ENCODE peak calls at places on chromosomes 7 and 10, in four cellular contexts. H, T, Y and C are unnamed samples.

GRCh38 chr10:26199841-26200240 is 16.7 kb upstream of the GAD2 start:
- DNase-seq in T (peak), Y (no peak), H (no peak), C (no peak)

GRCh38 chr7:115526272-115526671 is 504.3 kb downstream of the TFEC start:
- DNase-seq in H (no peak), Y (no peak), T (peak), C (peak)

GRCh38 chr7:22549667-22550513 is 49.9 kb upstream of the STEAP1B start:
- DNase-seq in T (peak), Y (peak), H (peak), C (peak)

GRCh38 chr10:92410501-92410900 is 119.5 kb downstream of the MARCHF5 start:
- DNase-seq in Y (no peak), H (no peak), T (no peak), C (no peak)

GRCh38 chr10:23293145-23293724 is 51.4 kb downstream of the C10orf67 start:
- DNase-seq in T (peak), H (peak), Y (peak), C (peak)

GRCh38 chr10:78450807-78451485 is 417.3 kb downstream of the RPS24 start:
- DNase-seq in H (no peak), T (no peak), Y (no peak), C (peak)

GRCh38 chr10:3830946-3831345 is 45.9 kb upstream of the KLF6 start:
- DNase-seq in Y (no peak), T (no peak), H (no peak), C (no peak)

GRCh38 chr10:36172574-36172973 is 530.5 kb upstream of the FZD8 start:
- DNase-seq in Y (peak), H (no peak), T (no peak), C (no peak)

GRCh38 chr10:30553625-30554442 is 75.7 kb downstream of the LYZL2 start:
- DNase-seq in T (peak), Y (peak), H (no peak), C (peak)

GRCh38 chr7:3157541-3158287 is 114.0 kb upstream of the CARD11 start:
- DNase-seq in Y (peak), T (no peak), H (no peak), C (no peak)

GRCh38 chr10:16948335-16948734 is 131.1 kb upstream of the RSU1 start:
- DNase-seq in Y (no peak), H (no peak), T (no peak), C (no peak)

GRCh38 chr10:97585439-97585811 is 1.2 kb downstream of the HOGA1 start:
- DNase-seq in Y (no peak), H (no peak), T (no peak), C (no peak)

GRCh38 chr10:116238036-116238435 is 35.0 kb downstream of the GFRA1 start:
- DNase-seq in H (no peak), Y (no peak), T (peak), C (no peak)

GRCh38 chr7:129271500-129272355 is 46.9 kb downstream of the AHCYL2 start:
- DNase-seq in Y (peak), T (peak), H (peak), C (peak)

GRCh38 chr7:55127622-55128081 is 108.8 kb downstream of the EGFR start:
- DNase-seq in Y (peak), T (no peak), H (no peak), C (no peak)

GRCh38 chr10:47357131-47357582 is 9.0 kb downstream of the RBP3 start:
- DNase-seq in T (no peak), H (no peak), Y (no peak), C (no peak)

GRCh38 chr7:117565226-117565625 is 85.4 kb downstream of the CFTR start:
- DNase-seq in Y (no peak), T (no peak), H (no peak), C (no peak)

GRCh38 chr10:17693009-17693408 is 49.1 kb downstream of the STAM start:
- DNase-seq in H (no peak), Y (no peak), T (no peak), C (no peak)

GRCh38 chr10:35643976-35644799 is 2.1 kb upstream of the FZD8 start:
- DNase-seq in Y (peak), H (no peak), T (peak), C (peak)

GRCh38 chr7:40986351-40986873 is 716.5 kb downstream of the INHBA start:
- DNase-seq in H (no peak), Y (peak), T (no peak), C (no peak)

GRCh38 chr10:62046522-62047239 is 145.2 kb downstream of the ARID5B start:
- DNase-seq in Y (peak), T (no peak), H (no peak), C (no peak)

GRCh38 chr10:105243381-105243780 is 602.3 kb downstream of the SORCS3 start:
- DNase-seq in T (no peak), H (no peak), Y (no peak), C (no peak)

GRCh38 chr7:128827248-128827958 is 2.8 kb upstream of the FLNC start:
- DNase-seq in T (no peak), H (peak), Y (peak), C (peak)

GRCh38 chr7:226281-226882 is 34.0 kb downstream of the FAM20C start:
- DNase-seq in H (no peak), Y (peak), T (no peak), C (no peak)

GRCh38 chr10:122854648-122855047 is 9.0 kb upstream of the CUZD1 start:
- DNase-seq in H (no peak), T (no peak), Y (peak), C (no peak)

GRCh38 chr7:151851160-151851751 is 25.7 kb downstream of the PRKAG2 start:
- DNase-seq in T (no peak), H (no peak), Y (peak), C (no peak)

GRCh38 chr7:95798401-95798930 is 26.1 kb downstream of the DYNC1I1 start:
- DNase-seq in Y (peak), H (no peak), T (no peak), C (no peak)

GRCh38 chr7:123712619-123713018 is 36.2 kb downstream of the WASL start:
- DNase-seq in Y (peak), T (no peak), H (no peak), C (no peak)

GRCh38 chr7:122632238-122632637 is 66.7 kb downstream of the RNF133 start:
- DNase-seq in T (no peak), H (no peak), Y (no peak), C (no peak)

GRCh38 chr10:124605001-124605370 is 139.2 kb downstream of the FAM53B start:
- DNase-seq in Y (no peak), H (no peak), T (no peak), C (no peak)

GRCh38 chr7:33744293-33744692 is 161.0 kb upstream of the BMPER start:
- DNase-seq in Y (peak), T (peak), H (peak), C (no peak)

GRCh38 chr7:522071-522937 is 2.7 kb upstream of the PDGFA start:
- DNase-seq in T (peak), H (no peak), Y (peak), C (no peak)

GRCh38 chr10:71561003-71561577 is 158.5 kb downstream of the C10orf105 start:
- DNase-seq in Y (no peak), H (no peak), T (no peak), C (no peak)

GRCh38 chr7:13069832-13070231 is 382.4 kb downstream of the ARL4A start:
- DNase-seq in Y (no peak), H (no peak), T (no peak), C (no peak)

GRCh38 chr10:22652988-22653431 is 61.4 kb downstream of the PIP4K2A start:
- DNase-seq in T (no peak), H (no peak), Y (no peak), C (no peak)

GRCh38 chr7:144386741-144387140 is 16.8 kb downstream of the NOBOX start:
- DNase-seq in T (no peak), Y (peak), H (no peak), C (no peak)

GRCh38 chr7:48360574-48360973 is 189.3 kb downstream of the ABCA13 start:
- DNase-seq in T (no peak), Y (peak), H (no peak), C (no peak)

DNA sequence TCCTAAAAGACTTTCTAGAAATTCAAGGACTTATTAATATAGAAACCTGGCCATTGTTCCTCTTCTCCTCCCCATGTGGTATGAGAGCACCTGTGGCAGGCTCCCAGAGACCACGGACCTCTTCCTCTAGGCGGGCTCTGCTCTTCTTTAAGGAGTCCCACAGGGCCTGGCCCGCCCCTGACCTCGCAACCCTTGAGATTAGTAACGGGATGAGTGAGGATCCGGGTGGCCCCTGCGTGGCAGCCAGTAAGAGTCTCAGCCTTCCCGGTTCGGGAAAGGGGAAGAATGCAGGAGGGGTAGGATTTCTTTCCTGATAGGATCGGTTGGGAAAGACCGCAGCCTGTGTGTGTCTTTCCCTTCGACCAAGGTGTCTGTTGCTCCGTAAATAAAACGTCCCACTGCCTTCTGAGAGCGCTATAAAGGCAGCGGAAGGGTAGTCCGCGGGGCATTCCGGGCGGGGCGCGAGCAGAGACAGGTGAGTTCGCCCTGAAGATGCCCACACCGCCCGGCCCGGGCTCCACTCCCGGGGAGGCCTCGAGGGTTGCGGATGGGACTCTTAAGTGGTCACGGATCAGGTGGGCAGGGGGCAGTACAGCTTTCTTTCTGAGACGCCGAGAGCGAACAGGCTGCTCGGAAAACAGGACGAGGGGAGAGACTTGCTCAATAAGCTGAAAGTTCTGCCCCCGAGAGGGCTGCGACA is at the start of gene SLC26A4:
- DNase-seq in H (no peak), Y (peak), T (peak), C (no peak)
- H3K27ac ChIP-seq in H (no peak), Y (no peak), T (no peak), C (no peak)

GRCh38 chr7:103795112-103795511 is 194.3 kb downstream of the RELN start:
- DNase-seq in H (no peak), Y (peak), T (no peak), C (no peak)

GRCh38 chr7:103793614-103794013 is 195.8 kb downstream of the RELN start:
- DNase-seq in T (no peak), H (no peak), Y (no peak), C (no peak)

GRCh38 chr7:103796296-103796962 is 193.0 kb downstream of the RELN start:
- DNase-seq in H (no peak), T (no peak), Y (no peak), C (no peak)

GRCh38 chr7:103795787-103796186 is 193.7 kb downstream of the RELN start:
- DNase-seq in Y (no peak), T (no peak), H (no peak), C (no peak)

DNA sequence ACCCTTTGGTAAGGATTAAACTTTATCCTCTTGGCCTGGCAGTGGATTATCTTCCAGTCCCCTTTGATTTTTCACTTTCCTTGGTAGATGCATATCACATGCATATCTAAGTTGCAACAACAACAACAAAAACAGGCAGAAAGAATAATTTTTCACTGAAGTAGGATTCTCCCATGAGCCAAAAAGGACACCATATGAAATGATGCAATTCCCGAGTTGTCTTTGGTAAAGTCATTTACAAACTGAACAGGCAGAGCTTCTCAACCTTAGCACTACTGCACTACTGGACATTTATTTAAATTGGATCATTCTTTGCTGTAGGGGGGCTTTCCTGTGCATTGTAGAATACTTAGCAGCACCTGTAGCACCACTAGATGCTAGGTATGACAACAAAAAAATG is 195.0 kb downstream of the RELN start:
- DNase-seq in Y (no peak), T (no peak), H (no peak), C (no peak)
- H3K27ac ChIP-seq in Y (no peak), T (no peak), H (no peak), C (no peak)

DNA sequence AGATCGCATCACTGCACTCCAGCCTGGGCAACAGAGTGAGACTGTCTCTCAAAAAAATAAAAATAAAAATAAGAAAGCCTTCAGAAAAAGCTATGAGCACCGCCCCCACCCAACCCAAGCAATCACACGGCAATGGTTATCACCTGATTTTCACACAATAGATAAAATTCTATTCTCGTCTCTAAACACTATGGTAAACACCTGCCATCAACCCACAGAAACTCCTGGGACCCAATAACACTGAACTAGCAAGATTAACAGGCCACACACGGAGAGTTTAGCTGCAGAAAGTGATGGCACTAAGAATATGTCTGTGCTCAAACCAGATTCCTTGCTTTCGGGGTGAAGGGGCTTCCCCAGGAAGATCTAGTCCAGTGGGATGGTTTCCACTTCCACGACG is 173.8 kb downstream of the DIP2C start:
- DNase-seq in H (no peak), Y (no peak), T (no peak), C (no peak)
- H3K27ac ChIP-seq in H (no peak), Y (no peak), T (no peak), C (no peak)

DNA sequence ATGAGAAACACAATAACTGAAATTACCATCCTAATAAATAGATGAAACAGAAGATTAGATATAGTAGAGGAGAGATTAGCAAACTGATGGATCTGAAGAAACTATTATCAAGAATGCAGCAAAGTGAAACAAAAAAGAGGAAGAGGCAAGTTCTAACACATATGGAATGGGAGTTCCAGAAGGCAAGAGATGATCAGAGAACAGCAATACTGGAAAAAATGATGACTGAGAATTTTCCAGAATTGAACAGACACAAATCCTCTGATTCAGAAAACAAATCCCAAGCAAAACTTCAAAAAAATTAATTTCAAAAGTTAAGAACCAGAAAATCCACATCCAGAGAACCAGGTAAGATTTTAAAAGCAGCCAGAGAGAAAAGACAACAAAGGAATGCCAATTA is 20.2 kb upstream of the CYREN start:
- DNase-seq in T (no peak), Y (no peak), H (no peak), C (no peak)
- H3K27ac ChIP-seq in T (no peak), Y (no peak), H (no peak), C (no peak)

GRCh38 chr10:6202098-6202683 is 541 bp upstream of the PFKFB3 start:
- DNase-seq in H (no peak), Y (no peak), T (peak), C (no peak)

GRCh38 chr10:6201511-6201975 is 1.2 kb upstream of the PFKFB3 start:
- DNase-seq in Y (peak), H (no peak), T (peak), C (peak)

GRCh38 chr10:6197274-6197673 is 5.5 kb upstream of the PFKFB3 start:
- DNase-seq in T (no peak), H (no peak), Y (peak), C (no peak)

GRCh38 chr10:6200588-6201510 is 1.9 kb upstream of the PFKFB3 start:
- DNase-seq in T (peak), Y (peak), H (no peak), C (peak)

DNA sequence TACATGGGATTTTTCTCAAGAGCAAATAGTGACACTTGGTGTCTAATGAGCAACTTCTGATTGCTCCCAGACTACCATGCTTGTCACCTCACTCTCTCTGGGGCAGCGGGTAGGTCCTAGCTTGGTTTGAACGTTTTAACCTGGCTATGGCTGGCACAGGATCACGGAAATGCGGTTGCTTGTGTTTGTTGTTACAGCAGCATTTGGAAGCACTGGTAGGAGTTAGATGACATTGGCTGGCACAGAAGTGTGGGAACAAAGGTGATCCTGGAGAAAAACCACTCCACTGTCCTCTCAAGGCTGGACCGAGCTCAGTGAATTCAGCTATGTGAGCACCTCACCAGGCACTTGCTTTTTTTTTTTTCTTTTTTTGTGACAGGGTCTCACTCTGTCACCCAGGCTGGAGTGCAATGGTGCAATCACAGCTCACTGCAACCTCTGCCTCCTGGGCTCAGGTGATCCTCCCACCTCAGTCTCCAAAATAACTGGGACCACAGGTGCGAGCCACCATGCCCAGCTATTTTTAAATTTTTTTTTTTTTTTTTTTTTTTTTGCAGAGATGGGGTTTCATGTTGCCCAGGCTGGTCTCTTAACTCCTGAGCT is 3.5 kb upstream of the PFKFB3 start:
- DNase-seq in H (no peak), Y (no peak), T (no peak), C (no peak)
- H3K27ac ChIP-seq in H (no peak), Y (no peak), T (no peak), C (no peak)

DNA sequence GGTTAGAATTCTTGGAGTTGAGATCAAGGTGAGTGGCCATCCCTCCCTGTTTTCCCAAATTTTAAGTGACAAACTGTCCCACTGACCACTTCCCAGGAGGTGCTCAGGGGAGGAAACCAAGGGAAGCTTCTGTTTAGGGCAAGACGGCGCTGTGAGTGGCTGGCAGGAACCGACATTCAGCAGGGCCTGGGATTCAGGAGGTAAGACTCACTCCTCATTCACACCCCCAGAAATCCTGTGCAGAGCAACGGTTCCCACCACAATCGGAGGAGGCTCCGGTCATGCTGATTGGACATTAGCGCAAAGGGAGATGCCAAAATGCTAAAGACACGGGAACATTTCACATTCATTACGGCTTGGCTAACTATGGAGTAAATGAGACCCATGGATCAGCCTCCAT is 200.9 kb downstream of the GRID1 start:
- DNase-seq in Y (no peak), H (no peak), T (no peak), C (no peak)
- H3K27ac ChIP-seq in Y (no peak), H (no peak), T (no peak), C (no peak)